ENCODE peak calls at places on chromosomes 7 and 10, in four cellular contexts. One of them, this sample, is unnamed.

GRCh38 chr10:36534471-36535002 is 590.9 kb upstream of the ANKRD30A start:
- DNase-seq in GM23248: peak
- DNase-seq in IMR-90: peak
- DNase-seq in neural progenitor cell: no peak
- DNase-seq in this sample: peak

GRCh38 chr10:14481752-14482151 is 151.0 kb upstream of the FRMD4A start:
- DNase-seq in GM23248: no peak
- DNase-seq in IMR-90: peak
- DNase-seq in neural progenitor cell: peak
- DNase-seq in this sample: peak

GRCh38 chr7:102425639-102426267 is 7.6 kb upstream of the ORAI2 start:
- DNase-seq in GM23248: no peak
- DNase-seq in IMR-90: no peak
- DNase-seq in neural progenitor cell: no peak
- DNase-seq in this sample: no peak

GRCh38 chr7:30702200-30702599 is 19.9 kb upstream of the CRHR2 start:
- DNase-seq in GM23248: no peak
- DNase-seq in IMR-90: no peak
- DNase-seq in neural progenitor cell: no peak
- DNase-seq in this sample: no peak

GRCh38 chr7:93014410-93014809 is 103.4 kb downstream of the SAMD9 start:
- DNase-seq in GM23248: no peak
- DNase-seq in IMR-90: no peak
- DNase-seq in neural progenitor cell: no peak
- DNase-seq in this sample: no peak

GRCh38 chr10:13536674-13537366 is 8.0 kb upstream of the BEND7 start:
- DNase-seq in GM23248: peak
- DNase-seq in IMR-90: peak
- DNase-seq in neural progenitor cell: peak
- DNase-seq in this sample: peak

GRCh38 chr7:130352335-130353074 is 7.9 kb downstream of the CPA5 start:
- DNase-seq in GM23248: peak
- DNase-seq in IMR-90: peak
- DNase-seq in neural progenitor cell: peak
- DNase-seq in this sample: peak

GRCh38 chr7:87687653-87688254 is 59.6 kb downstream of the RUNDC3B start:
- DNase-seq in GM23248: no peak
- DNase-seq in IMR-90: no peak
- DNase-seq in neural progenitor cell: no peak
- DNase-seq in this sample: no peak

GRCh38 chr7:143518941-143519340 is 41.3 kb downstream of the TAS2R41 start:
- DNase-seq in GM23248: no peak
- DNase-seq in IMR-90: no peak
- DNase-seq in neural progenitor cell: no peak
- DNase-seq in this sample: no peak

GRCh38 chr10:17430647-17431355 is 23.6 kb downstream of the ST8SIA6 start:
- DNase-seq in GM23248: peak
- DNase-seq in IMR-90: peak
- DNase-seq in neural progenitor cell: peak
- DNase-seq in this sample: peak

GRCh38 chr10:59372543-59372942 is 10.2 kb upstream of the FAM13C start:
- DNase-seq in GM23248: peak
- DNase-seq in IMR-90: peak
- DNase-seq in neural progenitor cell: no peak
- DNase-seq in this sample: peak

GRCh38 chr7:151286148-151286547 is 37.7 kb upstream of the SMARCD3 start:
- DNase-seq in GM23248: peak
- DNase-seq in IMR-90: peak
- DNase-seq in neural progenitor cell: no peak
- DNase-seq in this sample: peak

GRCh38 chr10:24209421-24209770 is 458 bp downstream of the KIAA1217 start:
- DNase-seq in GM23248: peak
- DNase-seq in IMR-90: peak
- DNase-seq in neural progenitor cell: peak
- DNase-seq in this sample: peak

GRCh38 chr7:95608344-95609173 is 12.2 kb upstream of the PDK4 start:
- DNase-seq in GM23248: peak
- DNase-seq in IMR-90: peak
- DNase-seq in neural progenitor cell: peak
- DNase-seq in this sample: peak

GRCh38 chr7:51318886-51319579 is 2.4 kb upstream of the COBL start:
- DNase-seq in GM23248: no peak
- DNase-seq in IMR-90: no peak
- DNase-seq in neural progenitor cell: no peak
- DNase-seq in this sample: no peak

GRCh38 chr10:89645742-89646172 is 715 bp upstream of the PANK1 start:
- DNase-seq in GM23248: no peak
- DNase-seq in IMR-90: no peak
- DNase-seq in neural progenitor cell: no peak
- DNase-seq in this sample: no peak

GRCh38 chr7:29486191-29486700 is 77.4 kb upstream of the PRR15 start:
- DNase-seq in GM23248: no peak
- DNase-seq in IMR-90: no peak
- DNase-seq in neural progenitor cell: no peak
- DNase-seq in this sample: no peak

GRCh38 chr10:89367529-89367928 is 10.3 kb upstream of the IFIT1B start:
- DNase-seq in GM23248: no peak
- DNase-seq in IMR-90: no peak
- DNase-seq in neural progenitor cell: peak
- DNase-seq in this sample: no peak

GRCh38 chr7:137970263-137970975 is 31.5 kb downstream of the CREB3L2 start:
- DNase-seq in GM23248: peak
- DNase-seq in IMR-90: peak
- DNase-seq in neural progenitor cell: no peak
- DNase-seq in this sample: peak

GRCh38 chr10:110355922-110356627 is 51.4 kb upstream of the SMNDC1 start:
- DNase-seq in GM23248: no peak
- DNase-seq in IMR-90: no peak
- DNase-seq in neural progenitor cell: no peak
- DNase-seq in this sample: no peak

GRCh38 chr7:93828260-93828659 is 62.3 kb downstream of the TFPI2 start:
- DNase-seq in GM23248: no peak
- DNase-seq in IMR-90: no peak
- DNase-seq in neural progenitor cell: no peak
- DNase-seq in this sample: no peak

GRCh38 chr10:68561804-68562649 is 1.9 kb downstream of the TET1 start:
- DNase-seq in GM23248: peak
- DNase-seq in IMR-90: no peak
- DNase-seq in neural progenitor cell: peak
- DNase-seq in this sample: no peak

GRCh38 chr7:512146-512510 is 7.5 kb downstream of the PDGFA start:
- DNase-seq in GM23248: no peak
- DNase-seq in IMR-90: no peak
- DNase-seq in neural progenitor cell: no peak
- DNase-seq in this sample: no peak

GRCh38 chr7:84110400-84110799 is 84.2 kb downstream of the SEMA3A start:
- DNase-seq in GM23248: no peak
- DNase-seq in IMR-90: no peak
- DNase-seq in neural progenitor cell: no peak
- DNase-seq in this sample: no peak

GRCh38 chr7:155388561-155388960 is 69.4 kb upstream of the EN2 start:
- DNase-seq in GM23248: no peak
- DNase-seq in IMR-90: no peak
- DNase-seq in neural progenitor cell: no peak
- DNase-seq in this sample: no peak

GRCh38 chr7:101255841-101256240 is 11.0 kb upstream of the FIS1 start:
- DNase-seq in GM23248: no peak
- DNase-seq in IMR-90: no peak
- DNase-seq in neural progenitor cell: no peak
- DNase-seq in this sample: no peak

GRCh38 chr10:114259825-114260224 is 20.8 kb downstream of the VWA2 start:
- DNase-seq in GM23248: peak
- DNase-seq in IMR-90: peak
- DNase-seq in neural progenitor cell: no peak
- DNase-seq in this sample: peak

GRCh38 chr10:61662794-61663259 is at the start of gene CABCOCO1:
- DNase-seq in GM23248: peak
- DNase-seq in IMR-90: peak
- DNase-seq in neural progenitor cell: peak
- DNase-seq in this sample: peak

GRCh38 chr10:42961776-42962119 is 115.1 kb upstream of the RET start:
- DNase-seq in GM23248: no peak
- DNase-seq in IMR-90: no peak
- DNase-seq in neural progenitor cell: no peak
- DNase-seq in this sample: no peak

GRCh38 chr10:42963302-42963701 is 113.6 kb upstream of the RET start:
- DNase-seq in GM23248: no peak
- DNase-seq in IMR-90: no peak
- DNase-seq in neural progenitor cell: no peak
- DNase-seq in this sample: no peak

GRCh38 chr10:42962902-42963231 is 114.0 kb upstream of the RET start:
- DNase-seq in GM23248: no peak
- DNase-seq in IMR-90: no peak
- DNase-seq in neural progenitor cell: no peak
- DNase-seq in this sample: no peak

GRCh38 chr10:42961156-42961589 is 115.7 kb upstream of the RET start:
- DNase-seq in GM23248: no peak
- DNase-seq in IMR-90: no peak
- DNase-seq in neural progenitor cell: no peak
- DNase-seq in this sample: no peak

GRCh38 chr10:42962120-42962901 is 114.6 kb upstream of the RET start:
- DNase-seq in GM23248: no peak
- DNase-seq in IMR-90: no peak
- DNase-seq in neural progenitor cell: no peak
- DNase-seq in this sample: no peak
- H3K4me2 ChIP-seq in GM23248: no peak
- H3K4me2 ChIP-seq in IMR-90: no peak
- H3K4me2 ChIP-seq in neural progenitor cell: no peak
- H3K4me2 ChIP-seq in this sample: no peak

DNA sequence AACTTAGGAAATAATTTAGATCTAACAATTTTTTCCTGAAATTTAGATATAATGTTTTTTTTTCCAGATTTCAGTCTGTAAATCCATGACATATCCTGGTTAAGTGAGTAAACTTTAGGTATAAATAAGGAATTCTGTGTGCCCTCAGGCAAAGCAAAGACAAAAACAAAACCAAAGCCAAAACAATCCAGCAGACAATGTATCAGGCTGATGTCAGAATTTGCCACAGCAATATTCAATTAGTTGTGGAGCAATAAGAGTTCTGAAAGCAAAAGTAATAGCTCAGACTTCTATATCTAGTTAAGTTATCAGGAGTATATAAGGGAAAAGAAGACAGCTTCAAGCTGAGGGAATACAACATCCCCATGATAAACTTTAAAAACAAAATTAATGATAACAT is 82.0 kb downstream of the MKX start:
- DNase-seq in GM23248: peak
- DNase-seq in IMR-90: no peak
- DNase-seq in neural progenitor cell: no peak
- DNase-seq in this sample: no peak
- H3K4me2 ChIP-seq in GM23248: peak
- H3K4me2 ChIP-seq in IMR-90: no peak
- H3K4me2 ChIP-seq in neural progenitor cell: no peak
- H3K4me2 ChIP-seq in this sample: no peak

GRCh38 chr7:112214268-112214667 is 7.8 kb downstream of the ZNF277 start:
- DNase-seq in GM23248: no peak
- DNase-seq in IMR-90: no peak
- DNase-seq in neural progenitor cell: no peak
- DNase-seq in this sample: no peak
- H3K4me2 ChIP-seq in GM23248: no peak
- H3K4me2 ChIP-seq in IMR-90: no peak
- H3K4me2 ChIP-seq in neural progenitor cell: no peak
- H3K4me2 ChIP-seq in this sample: no peak

DNA sequence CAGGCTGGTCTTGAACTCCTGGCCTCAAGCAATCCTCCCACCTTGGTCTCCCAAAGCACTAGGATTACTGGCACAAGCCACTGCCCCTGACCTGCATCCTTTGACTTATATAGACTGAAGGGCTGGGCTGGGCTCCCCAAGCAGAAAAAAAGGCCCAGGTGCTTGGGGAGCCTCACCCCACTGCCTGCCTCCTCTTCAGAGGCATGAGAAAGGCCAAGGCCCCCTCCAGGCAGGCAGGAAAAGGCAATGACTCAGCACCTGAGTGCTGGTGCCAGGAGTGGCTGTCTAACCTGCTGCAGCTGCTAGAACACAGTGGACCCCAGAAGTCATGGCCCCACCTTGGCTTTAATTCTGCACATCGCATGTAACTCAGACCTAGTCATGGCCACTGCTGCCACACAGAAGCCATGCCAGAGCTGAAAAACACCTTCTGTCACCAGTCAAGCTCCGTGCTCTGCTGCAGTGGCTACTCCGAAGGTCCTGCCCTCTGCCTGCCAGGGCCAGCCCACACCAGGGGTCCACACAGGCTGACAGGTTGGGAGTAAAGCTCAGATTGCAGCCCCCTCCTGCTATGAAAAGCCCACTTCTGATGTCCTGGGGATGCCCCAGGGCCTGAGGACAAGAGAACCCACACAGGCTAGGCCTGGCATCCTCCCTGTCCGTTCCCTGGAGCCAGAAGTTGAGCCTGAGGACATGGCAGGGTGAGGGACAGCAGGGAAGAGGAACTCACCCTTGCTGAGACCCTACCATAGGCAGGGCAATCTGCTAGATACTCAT is 48.5 kb downstream of the GRID1 start:
- DNase-seq in GM23248: no peak
- DNase-seq in IMR-90: no peak
- DNase-seq in neural progenitor cell: no peak
- DNase-seq in this sample: no peak
- H3K4me2 ChIP-seq in GM23248: no peak
- H3K4me2 ChIP-seq in IMR-90: no peak
- H3K4me2 ChIP-seq in neural progenitor cell: no peak
- H3K4me2 ChIP-seq in this sample: no peak